ENCODE peak calls at places on chromosomes 3 and 15, in five cellular contexts. B is NT2/D1, T is HepG2, W is H1, H is GM12878. L is an unnamed sample.

GRCh38 chr3:118577055-118577759 is 457.4 kb downstream of the IGSF11 start:
- DNase-seq in W (no peak), H (no peak), T (no peak), B (peak), L (no peak)

GRCh38 chr3:69882560-69882959 is 117.0 kb upstream of the SAMMSON start:
- DNase-seq in T (no peak), W (no peak), B (no peak), H (no peak), L (no peak)

GRCh38 chr3:126661965-126662364 is 7.0 kb upstream of the TXNRD3 start:
- DNase-seq in T (no peak), W (no peak), B (no peak), H (no peak), L (no peak)

GRCh38 chr3:120498947-120499346 is 48.2 kb upstream of the FSTL1 start:
- DNase-seq in H (no peak), W (no peak), B (peak), T (no peak), L (peak)

GRCh38 chr15:72786946-72787345 is 3.4 kb upstream of the ADPGK start:
- DNase-seq in H (no peak), T (no peak), B (no peak), W (no peak), L (no peak)

GRCh38 chr15:31314380-31314779 is 12.3 kb upstream of the KLF13 start:
- DNase-seq in B (no peak), T (no peak), H (no peak), W (no peak), L (no peak)

GRCh38 chr3:188646592-188646991 is 492.6 kb downstream of the LPP start:
- DNase-seq in W (no peak), T (no peak), B (no peak), H (no peak), L (no peak)

GRCh38 chr15:46918462-46919125 is 798.7 kb upstream of the SEMA6D start:
- DNase-seq in B (no peak), T (no peak), W (no peak), H (no peak), L (no peak)

GRCh38 chr3:78660958-78661357 is 1106.8 kb downstream of the ROBO1 start:
- DNase-seq in H (no peak), B (no peak), T (no peak), W (no peak), L (no peak)

GRCh38 chr3:181919375-181919774 is 207.7 kb downstream of the SOX2 start:
- DNase-seq in B (no peak), T (no peak), H (no peak), W (no peak), L (no peak)

GRCh38 chr3:57164217-57164605 is 942 bp downstream of the IL17RD start:
- DNase-seq in H (no peak), T (no peak), W (no peak), B (no peak), L (no peak)

GRCh38 chr3:57166660-57167059 is 1.5 kb upstream of the IL17RD start:
- DNase-seq in W (no peak), T (no peak), H (no peak), B (no peak), L (no peak)

GRCh38 chr3:57165637-57166036 is 484 bp upstream of the IL17RD start:
- DNase-seq in H (no peak), T (no peak), B (no peak), W (no peak), L (no peak)

GRCh38 chr3:57163751-57164150 is 1.4 kb downstream of the IL17RD start:
- DNase-seq in T (no peak), H (no peak), W (no peak), B (no peak), L (no peak)

DNA sequence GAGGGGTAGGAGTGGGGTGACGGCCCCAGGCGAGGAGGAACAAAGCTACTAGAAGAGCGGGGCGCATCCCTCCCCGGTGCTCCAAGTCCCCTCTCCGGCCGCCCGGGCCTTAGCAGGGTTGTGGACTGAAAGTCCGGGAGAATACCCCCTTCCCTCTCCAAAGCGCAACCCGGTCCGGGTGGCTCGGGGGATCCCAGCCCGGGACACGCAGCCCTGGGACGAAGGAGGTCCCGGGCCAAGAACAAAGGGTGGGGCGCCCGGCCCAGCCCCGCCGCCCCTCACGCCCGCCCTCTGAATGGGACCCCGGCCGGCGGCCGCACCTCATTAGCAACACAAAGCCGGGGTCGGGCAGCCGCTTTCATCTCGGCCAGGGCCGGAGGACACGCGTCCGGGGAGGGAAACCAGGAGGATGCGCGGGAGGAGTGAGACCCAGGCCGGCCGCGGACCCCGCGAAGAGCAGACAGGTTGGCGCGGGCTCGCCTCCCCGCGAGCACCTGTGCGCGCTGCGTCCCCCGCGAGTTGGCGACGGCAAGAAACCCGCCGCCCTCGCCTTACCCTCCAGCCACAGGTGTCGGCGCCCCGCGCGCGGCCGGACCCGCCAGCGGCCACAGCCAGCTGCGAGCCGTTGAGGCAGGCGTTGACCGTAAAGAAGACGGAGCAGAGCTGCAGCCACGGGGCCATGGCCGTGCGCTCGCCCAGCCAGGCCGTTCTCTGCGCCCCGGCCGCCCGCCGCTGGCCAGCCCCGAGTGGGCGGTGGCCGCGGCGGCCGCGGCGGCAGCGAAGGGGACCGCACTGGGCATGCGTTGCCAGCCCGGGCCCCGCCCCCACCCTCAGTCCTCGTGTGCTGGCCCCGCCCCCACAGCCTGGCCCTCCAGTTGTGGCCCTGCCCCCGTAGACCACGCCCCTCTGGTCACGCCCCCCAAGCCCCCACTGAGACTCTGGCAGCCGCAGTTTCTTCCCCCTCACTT is at the start of gene IL17RD:
- DNase-seq in H (no peak), W (peak), B (peak), T (peak), L (peak)
- TF ChIP-seq SUZ12 in H (peak), W (no peak), B (no peak), T (no peak), L (no peak)

GRCh38 chr3:155485897-155486296 is 192.4 kb upstream of the STRIT1 start:
- DNase-seq in T (no peak), H (no peak), B (no peak), W (no peak), L (no peak)
- TF ChIP-seq SUZ12 in T (no peak), H (no peak), B (no peak), W (no peak), L (no peak)

DNA sequence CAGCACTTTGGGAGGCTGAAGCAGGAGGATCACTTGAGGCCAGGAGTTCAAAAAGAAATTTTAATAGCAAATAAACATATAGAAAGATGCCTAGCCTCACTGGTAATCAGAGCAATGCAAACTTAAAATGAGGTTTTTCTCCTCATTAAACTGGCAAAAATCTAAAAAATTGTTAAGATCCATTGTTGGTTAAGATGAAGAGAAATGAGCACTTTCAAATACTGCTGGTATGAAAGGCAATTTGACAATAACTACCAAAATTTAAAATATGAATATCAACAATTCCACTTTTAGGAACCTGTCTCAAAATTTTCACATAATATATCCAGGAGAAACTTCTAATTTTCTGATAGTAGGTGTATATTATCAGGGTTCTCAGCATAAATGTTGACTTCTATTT is 100.6 kb upstream of the CTDSPL start:
- DNase-seq in T (no peak), B (no peak), W (no peak), H (no peak), L (no peak)
- TF ChIP-seq SUZ12 in T (no peak), B (no peak), W (no peak), H (no peak), L (no peak)

DNA sequence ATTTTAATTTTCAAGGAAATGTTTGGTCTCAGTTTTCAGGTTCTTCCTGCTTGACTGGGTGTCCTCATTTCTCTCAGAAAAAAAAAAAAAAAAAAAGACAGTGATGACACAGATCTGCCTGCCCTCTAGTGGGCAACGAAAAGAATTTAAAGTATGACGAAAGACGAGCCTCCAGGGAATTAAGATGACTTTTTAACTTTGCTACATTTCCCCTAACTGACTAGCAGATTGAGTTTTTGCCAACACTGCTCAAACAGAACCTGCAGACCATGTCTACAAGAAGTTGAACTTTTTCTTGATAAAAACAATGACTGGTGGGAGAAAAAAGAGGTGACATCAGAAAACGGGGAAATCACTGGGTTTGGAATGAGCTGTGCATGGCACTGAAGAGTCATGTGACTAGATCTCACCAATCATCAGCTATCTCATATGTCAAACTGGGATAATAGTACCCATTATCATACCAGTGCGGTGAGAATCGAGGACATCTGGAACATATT is 40.8 kb downstream of the EOMES start:
- DNase-seq in B (peak), H (peak), T (peak), W (no peak), L (peak)
- TF ChIP-seq SUZ12 in B (no peak), H (no peak), T (no peak), W (no peak), L (no peak)